ENCODE peak calls at places on chromosome 7, in ten cellular contexts. One of them, this sample, is unnamed.

GRCh38 chr7:80181411-80181810 is 46.8 kb downstream of the GNAI1 start:
- DNase-seq in pons: peak
- DNase-seq in aorta: no peak
- DNase-seq in activated T-cell treated with anti-CD3 and anti-CD28 coated beads for 1 hour: no peak
- DNase-seq in amniotic stem cell: no peak
- DNase-seq in GM18507: no peak
- DNase-seq in activated naive CD8-positive, alpha-beta T cell treated with anti-CD3 and anti-CD28 coated beads, Interleukin-2, amount 50 U/mL, for 24 hours: no peak
- DNase-seq in H9: no peak
- DNase-seq in hepatocyte: no peak
- DNase-seq in hypothalamus: no peak
- DNase-seq in this sample: no peak

GRCh38 chr7:41955475-41956243 is 252.8 kb upstream of the INHBA start:
- DNase-seq in aorta: peak
- DNase-seq in hypothalamus: peak
- DNase-seq in amniotic stem cell: peak
- DNase-seq in pons: peak
- DNase-seq in activated naive CD8-positive, alpha-beta T cell treated with anti-CD3 and anti-CD28 coated beads, Interleukin-2, amount 50 U/mL, for 24 hours: no peak
- DNase-seq in activated T-cell treated with anti-CD3 and anti-CD28 coated beads for 1 hour: no peak
- DNase-seq in hepatocyte: peak
- DNase-seq in H9: peak
- DNase-seq in GM18507: no peak
- DNase-seq in this sample: no peak

GRCh38 chr7:19560111-19560883 is 148.5 kb downstream of the POLR1F start:
- DNase-seq in H9: no peak
- DNase-seq in GM18507: no peak
- DNase-seq in aorta: no peak
- DNase-seq in hypothalamus: no peak
- DNase-seq in hepatocyte: peak
- DNase-seq in activated naive CD8-positive, alpha-beta T cell treated with anti-CD3 and anti-CD28 coated beads, Interleukin-2, amount 50 U/mL, for 24 hours: no peak
- DNase-seq in pons: no peak
- DNase-seq in activated T-cell treated with anti-CD3 and anti-CD28 coated beads for 1 hour: no peak
- DNase-seq in amniotic stem cell: no peak
- DNase-seq in this sample: no peak

GRCh38 chr7:22660732-22661131 is 66.3 kb upstream of the IL6 start:
- DNase-seq in hepatocyte: no peak
- DNase-seq in activated naive CD8-positive, alpha-beta T cell treated with anti-CD3 and anti-CD28 coated beads, Interleukin-2, amount 50 U/mL, for 24 hours: no peak
- DNase-seq in H9: peak
- DNase-seq in activated T-cell treated with anti-CD3 and anti-CD28 coated beads for 1 hour: no peak
- DNase-seq in hypothalamus: no peak
- DNase-seq in aorta: no peak
- DNase-seq in GM18507: no peak
- DNase-seq in pons: no peak
- DNase-seq in amniotic stem cell: no peak
- DNase-seq in this sample: no peak

GRCh38 chr7:98982686-98983085 is 104.4 kb downstream of the TRRAP start:
- DNase-seq in hepatocyte: no peak
- DNase-seq in activated naive CD8-positive, alpha-beta T cell treated with anti-CD3 and anti-CD28 coated beads, Interleukin-2, amount 50 U/mL, for 24 hours: no peak
- DNase-seq in GM18507: no peak
- DNase-seq in pons: no peak
- DNase-seq in amniotic stem cell: no peak
- DNase-seq in aorta: no peak
- DNase-seq in hypothalamus: no peak
- DNase-seq in H9: no peak
- DNase-seq in activated T-cell treated with anti-CD3 and anti-CD28 coated beads for 1 hour: no peak
- DNase-seq in this sample: no peak

GRCh38 chr7:42980084-42980483 is 47.9 kb downstream of the MRPL32 start:
- DNase-seq in amniotic stem cell: no peak
- DNase-seq in GM18507: no peak
- DNase-seq in hepatocyte: no peak
- DNase-seq in aorta: no peak
- DNase-seq in hypothalamus: no peak
- DNase-seq in activated naive CD8-positive, alpha-beta T cell treated with anti-CD3 and anti-CD28 coated beads, Interleukin-2, amount 50 U/mL, for 24 hours: no peak
- DNase-seq in pons: no peak
- DNase-seq in activated T-cell treated with anti-CD3 and anti-CD28 coated beads for 1 hour: no peak
- DNase-seq in H9: no peak
- DNase-seq in this sample: no peak

GRCh38 chr7:22720791-22721786 is 5.9 kb upstream of the IL6 start:
- DNase-seq in hepatocyte: no peak
- DNase-seq in amniotic stem cell: no peak
- DNase-seq in GM18507: no peak
- DNase-seq in hypothalamus: no peak
- DNase-seq in pons: no peak
- DNase-seq in activated naive CD8-positive, alpha-beta T cell treated with anti-CD3 and anti-CD28 coated beads, Interleukin-2, amount 50 U/mL, for 24 hours: no peak
- DNase-seq in aorta: no peak
- DNase-seq in H9: no peak
- DNase-seq in activated T-cell treated with anti-CD3 and anti-CD28 coated beads for 1 hour: no peak
- DNase-seq in this sample: no peak

GRCh38 chr7:84950836-84951235 is 236.0 kb downstream of the SEMA3D start:
- DNase-seq in GM18507: no peak
- DNase-seq in hepatocyte: peak
- DNase-seq in hypothalamus: no peak
- DNase-seq in activated naive CD8-positive, alpha-beta T cell treated with anti-CD3 and anti-CD28 coated beads, Interleukin-2, amount 50 U/mL, for 24 hours: no peak
- DNase-seq in H9: no peak
- DNase-seq in aorta: no peak
- DNase-seq in pons: no peak
- DNase-seq in activated T-cell treated with anti-CD3 and anti-CD28 coated beads for 1 hour: no peak
- DNase-seq in amniotic stem cell: no peak
- DNase-seq in this sample: no peak

GRCh38 chr7:22110227-22110839 is 164.6 kb upstream of the CDCA7L start:
- DNase-seq in pons: peak
- DNase-seq in activated naive CD8-positive, alpha-beta T cell treated with anti-CD3 and anti-CD28 coated beads, Interleukin-2, amount 50 U/mL, for 24 hours: peak
- DNase-seq in aorta: no peak
- DNase-seq in H9: peak
- DNase-seq in hypothalamus: peak
- DNase-seq in activated T-cell treated with anti-CD3 and anti-CD28 coated beads for 1 hour: peak
- DNase-seq in GM18507: peak
- DNase-seq in amniotic stem cell: peak
- DNase-seq in hepatocyte: peak
- DNase-seq in this sample: peak

GRCh38 chr7:74059681-74060588 is 23.7 kb upstream of the LIMK1 start:
- DNase-seq in aorta: peak
- DNase-seq in activated naive CD8-positive, alpha-beta T cell treated with anti-CD3 and anti-CD28 coated beads, Interleukin-2, amount 50 U/mL, for 24 hours: no peak
- DNase-seq in amniotic stem cell: no peak
- DNase-seq in pons: no peak
- DNase-seq in hepatocyte: no peak
- DNase-seq in activated T-cell treated with anti-CD3 and anti-CD28 coated beads for 1 hour: no peak
- DNase-seq in hypothalamus: no peak
- DNase-seq in H9: peak
- DNase-seq in GM18507: no peak
- DNase-seq in this sample: no peak

GRCh38 chr7:139995034-139995915 is 67.5 kb downstream of the PARP12 start:
- DNase-seq in activated T-cell treated with anti-CD3 and anti-CD28 coated beads for 1 hour: no peak
- DNase-seq in GM18507: no peak
- DNase-seq in amniotic stem cell: no peak
- DNase-seq in hypothalamus: peak
- DNase-seq in H9: no peak
- DNase-seq in activated naive CD8-positive, alpha-beta T cell treated with anti-CD3 and anti-CD28 coated beads, Interleukin-2, amount 50 U/mL, for 24 hours: no peak
- DNase-seq in hepatocyte: peak
- DNase-seq in pons: peak
- DNase-seq in aorta: no peak
- DNase-seq in this sample: no peak

This sample was measured in activated CD8-positive, alpha-beta T cell treated with anti-CD3 and anti-CD28 coated beads for 36 hours.